ENCODE peak calls at places on chromosomes 4 and X, in four cellular contexts. C is mammary epithelial cell, J is IMR-90, Y is PC-3. D is an unnamed sample.

GRCh38 chr4:105246712-105247111 is 100.0 kb downstream of the TET2 start:
- DNase-seq in C (no peak), J (peak), Y (no peak), D (no peak)

GRCh38 chrX:153801646-153802045 is 7.2 kb downstream of the SSR4 start:
- DNase-seq in C (no peak), J (no peak), Y (no peak), D (no peak)

GRCh38 chr4:184357164-184357563 is 117.2 kb downstream of the IRF2 start:
- DNase-seq in C (no peak), J (no peak), Y (peak), D (no peak)

GRCh38 chr4:74109116-74109791 is 10.3 kb upstream of the CXCL2 start:
- DNase-seq in C (peak), J (peak), Y (peak), D (no peak)

GRCh38 chr4:150999091-150999490 is 16.0 kb downstream of the LRBA start:
- DNase-seq in C (no peak), J (no peak), Y (no peak), D (peak)

GRCh38 chrX:153420851-153421599 is 9.8 kb downstream of the ZFP92 start:
- DNase-seq in C (no peak), J (no peak), Y (no peak), D (no peak)

GRCh38 chrX:153668423-153669173 is 5.0 kb downstream of the PNCK start:
- DNase-seq in C (no peak), J (no peak), Y (no peak), D (no peak)

GRCh38 chr4:123381996-123382395 is 14.6 kb upstream of the SPRY1 start:
- DNase-seq in C (no peak), J (no peak), Y (no peak), D (no peak)

GRCh38 chr4:52788806-52789205 is 37.6 kb upstream of the ERVMER34-1 start:
- DNase-seq in C (no peak), J (no peak), Y (no peak), D (no peak)

GRCh38 chrX:54530358-54530900 is 410 bp downstream of the GNL3L start:
- DNase-seq in C (no peak), J (no peak), Y (no peak), D (no peak)

GRCh38 chr4:143338313-143338712 is 1.6 kb downstream of the GAB1 start:
- DNase-seq in C (no peak), J (no peak), Y (peak), D (no peak)

GRCh38 chr4:104591505-104591904 is 96.8 kb upstream of the CXXC4 start:
- DNase-seq in C (no peak), J (no peak), Y (no peak), D (no peak)

GRCh38 chr4:153555730-153556440 is 89.7 kb downstream of the TMEM131L start:
- DNase-seq in C (no peak), J (peak), Y (peak), D (no peak)

GRCh38 chr4:62292911-62293310 is 1092.8 kb downstream of the ADGRL3 start:
- DNase-seq in C (no peak), J (no peak), Y (no peak), D (no peak)

GRCh38 chr4:122803788-122804208 is 22.8 kb upstream of the FGF2 start:
- DNase-seq in C (no peak), J (no peak), Y (no peak), D (no peak)

GRCh38 chr4:101178731-101179130 is 168.6 kb downstream of the PPP3CA start:
- DNase-seq in C (no peak), J (peak), Y (peak), D (no peak)

GRCh38 chr4:26126135-26126718 is 194.6 kb upstream of the RBPJ start:
- DNase-seq in C (no peak), J (no peak), Y (no peak), D (no peak)

GRCh38 chr4:47711183-47711582 is 126.7 kb downstream of the CORIN start:
- DNase-seq in C (no peak), J (no peak), Y (no peak), D (no peak)

GRCh38 chr4:70634482-70634881 is 5.9 kb downstream of the ENAM start:
- DNase-seq in C (no peak), J (no peak), Y (peak), D (no peak)

DNA sequence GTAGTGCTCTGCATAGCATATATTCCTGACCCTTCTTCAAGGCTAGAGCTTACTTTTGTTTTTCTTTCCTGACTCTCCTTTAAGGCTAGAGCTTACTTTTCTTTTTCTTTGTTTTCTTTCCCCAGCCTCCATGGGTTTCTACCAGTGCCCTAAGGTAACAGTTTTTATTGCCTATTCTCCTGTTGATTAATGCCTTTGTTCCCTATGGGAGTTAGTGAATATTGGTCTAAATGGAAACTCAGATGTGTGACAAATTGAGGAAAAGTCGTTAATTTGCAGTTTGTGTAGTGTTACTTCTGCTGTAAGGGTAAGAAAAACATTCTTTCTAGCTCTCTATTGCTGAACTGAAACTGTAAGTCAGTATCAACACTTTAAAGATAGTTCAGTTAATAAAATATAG is 358.7 kb downstream of the IL15 start:
- DNase-seq in C (no peak), J (no peak), Y (no peak), D (no peak)
- H3K27ac ChIP-seq in C (no peak), J (no peak), Y (no peak), D (no peak)

DNA sequence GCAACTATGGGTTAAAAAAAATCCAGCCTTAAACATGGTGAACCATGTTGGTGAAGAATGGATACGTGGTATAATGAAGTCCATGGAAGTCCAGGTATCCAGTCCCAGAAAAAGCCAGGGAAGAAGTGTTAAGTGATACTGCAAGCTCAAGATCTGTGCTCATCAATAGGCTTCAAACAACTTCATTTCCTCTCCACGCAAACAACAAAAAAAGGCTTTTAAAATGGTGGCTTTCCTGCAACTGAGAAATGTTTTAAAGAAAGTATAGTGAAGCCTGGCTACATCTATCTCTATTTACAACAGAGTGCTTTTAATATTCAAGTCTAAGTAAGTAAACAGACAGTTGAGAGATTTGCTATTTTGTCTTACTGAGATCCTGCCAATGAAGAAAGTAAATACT is 1.6 kb downstream of the TAPT1 start:
- DNase-seq in C (no peak), J (no peak), Y (no peak), D (no peak)
- H3K9ac ChIP-seq in C (peak), J (no peak), Y (no peak), D (peak)

DNA sequence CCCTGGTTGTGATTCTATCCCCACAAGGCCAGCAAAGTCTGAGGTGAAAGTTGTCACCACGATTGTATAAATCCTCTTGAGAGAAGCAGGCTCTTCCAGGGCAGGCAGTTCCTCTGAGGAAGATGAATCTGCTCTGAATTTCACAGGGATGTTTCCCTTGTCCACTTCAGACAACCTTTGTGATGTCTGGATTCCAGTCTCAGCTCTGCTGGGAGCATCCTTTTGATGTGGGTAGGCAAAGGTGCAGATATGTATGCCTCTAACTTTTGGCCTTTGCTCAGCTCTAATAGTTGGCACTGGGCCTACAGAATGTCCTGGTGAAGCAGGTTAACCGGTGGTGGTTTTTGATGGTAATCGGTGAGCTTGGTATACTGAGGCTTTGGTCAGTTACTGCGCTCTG is 50.6 kb upstream of the WDR1 start:
- DNase-seq in C (no peak), J (no peak), Y (no peak), D (no peak)
- H3K27ac ChIP-seq in C (no peak), J (no peak), Y (no peak), D (no peak)

DNA sequence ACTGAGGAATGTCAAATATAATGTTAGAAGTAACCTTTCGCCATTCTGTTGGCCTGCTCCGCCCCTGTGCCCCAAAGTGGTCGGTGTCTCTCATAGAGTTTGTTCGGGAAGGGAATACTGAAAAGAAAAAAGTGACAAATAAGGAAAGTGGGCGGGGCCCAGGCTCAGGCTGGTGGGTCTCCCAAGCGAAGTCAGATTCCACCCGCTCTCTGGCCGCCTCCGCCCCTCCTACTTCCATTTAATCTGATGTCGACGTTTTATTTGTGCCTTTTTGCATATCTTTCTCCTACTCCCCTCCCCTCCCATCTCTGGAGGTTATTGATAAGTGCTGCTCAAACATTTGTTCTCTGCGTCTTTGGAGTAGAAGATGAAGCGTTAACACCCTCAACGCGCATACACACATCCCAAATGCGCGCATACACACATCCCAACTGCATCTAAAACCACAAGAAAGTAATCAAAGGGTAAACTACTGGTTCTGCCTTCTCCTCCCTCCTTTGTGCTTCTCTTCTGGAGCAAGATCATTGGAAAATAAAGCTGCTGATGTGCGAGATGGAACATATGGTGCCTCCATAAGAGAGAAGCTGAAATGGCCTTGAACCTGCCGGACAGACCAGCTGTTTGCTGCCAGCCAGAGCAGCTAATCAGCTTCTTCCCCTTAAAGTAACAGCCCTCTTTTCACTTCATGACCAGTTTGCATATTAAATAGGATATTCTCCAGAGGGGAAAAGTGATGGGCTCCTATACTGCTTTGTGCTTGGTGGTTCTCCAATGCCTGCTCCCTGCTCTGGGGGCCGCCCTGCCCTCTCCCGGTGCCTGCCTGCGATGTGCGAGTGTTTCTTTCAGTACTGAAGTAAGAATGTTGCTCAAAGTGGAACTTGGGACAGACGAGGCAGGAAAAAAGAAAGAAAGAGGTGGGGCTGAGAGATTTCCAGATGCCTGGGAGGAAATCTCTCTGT is 3.1 kb downstream of the MAMLD1 start:
- DNase-seq in C (peak), J (peak), Y (peak), D (no peak)
- H3K9ac ChIP-seq in C (peak), J (peak), Y (peak), D (peak)

D was measured in Karpas-422.